ENCODE peak calls at places on chromosomes 6 and 20, in nine cellular contexts. One of them, this sample, is unnamed.

GRCh38 chr6:48826884-48827701 is 636.0 kb downstream of the MMUT start:
- DNase-seq in iris pigment epithelial cell: peak; percentile 96
- DNase-seq in foreskin keratinocyte: peak; percentile 100
- DNase-seq in fibroblast of the aortic adventitia: peak; percentile 99
- DNase-seq in NCI-H82: no peak
- DNase-seq in NCI-H774: no peak
- DNase-seq in cardiac muscle cell: no peak
- DNase-seq in amygdala: no peak
- DNase-seq in HT-29: peak; percentile 85
- DNase-seq in this sample: no peak

GRCh38 chr6:136012198-136012884 is 160.8 kb downstream of the PDE7B start:
- DNase-seq in fibroblast of the aortic adventitia: peak; percentile 96
- DNase-seq in amygdala: no peak
- DNase-seq in NCI-H82: no peak
- DNase-seq in iris pigment epithelial cell: peak; percentile 92
- DNase-seq in cardiac muscle cell: peak; percentile 18
- DNase-seq in NCI-H774: no peak
- DNase-seq in HT-29: no peak
- DNase-seq in foreskin keratinocyte: peak; percentile 56
- DNase-seq in this sample: no peak

GRCh38 chr6:157056275-157056674 is 267.0 kb downstream of the TMEM242 start:
- DNase-seq in foreskin keratinocyte: no peak
- DNase-seq in amygdala: no peak
- DNase-seq in fibroblast of the aortic adventitia: no peak
- DNase-seq in NCI-H82: no peak
- DNase-seq in iris pigment epithelial cell: no peak
- DNase-seq in HT-29: no peak
- DNase-seq in cardiac muscle cell: no peak
- DNase-seq in NCI-H774: no peak
- DNase-seq in this sample: no peak

GRCh38 chr6:43334466-43335095 is 26.0 kb upstream of the CRIP3 start:
- DNase-seq in cardiac muscle cell: peak; percentile 77
- DNase-seq in NCI-H774: no peak
- DNase-seq in fibroblast of the aortic adventitia: peak; percentile 71
- DNase-seq in HT-29: peak; percentile 82
- DNase-seq in NCI-H82: peak; percentile 82
- DNase-seq in foreskin keratinocyte: peak; percentile 57
- DNase-seq in iris pigment epithelial cell: peak; percentile 62
- DNase-seq in amygdala: no peak
- DNase-seq in this sample: no peak

GRCh38 chr6:79737172-79737571 is 106.0 kb downstream of the SH3BGRL2 start:
- DNase-seq in NCI-H774: peak; percentile 41
- DNase-seq in foreskin keratinocyte: no peak
- DNase-seq in cardiac muscle cell: no peak
- DNase-seq in iris pigment epithelial cell: peak; percentile 8
- DNase-seq in fibroblast of the aortic adventitia: peak; percentile 38
- DNase-seq in NCI-H82: no peak
- DNase-seq in amygdala: peak; percentile 6
- DNase-seq in HT-29: no peak
- DNase-seq in this sample: no peak

GRCh38 chr6:160881409-160881808 is 110.2 kb upstream of the MAP3K4 start:
- DNase-seq in fibroblast of the aortic adventitia: no peak
- DNase-seq in HT-29: no peak
- DNase-seq in amygdala: no peak
- DNase-seq in NCI-H82: no peak
- DNase-seq in NCI-H774: no peak
- DNase-seq in foreskin keratinocyte: no peak
- DNase-seq in cardiac muscle cell: no peak
- DNase-seq in iris pigment epithelial cell: no peak
- DNase-seq in this sample: no peak

GRCh38 chr6:33692760-33693158 is 18.7 kb downstream of the UQCC2 start:
- DNase-seq in foreskin keratinocyte: no peak
- DNase-seq in NCI-H82: no peak
- DNase-seq in iris pigment epithelial cell: peak; percentile 31
- DNase-seq in fibroblast of the aortic adventitia: no peak
- DNase-seq in NCI-H774: no peak
- DNase-seq in cardiac muscle cell: no peak
- DNase-seq in amygdala: no peak
- DNase-seq in HT-29: no peak
- DNase-seq in this sample: no peak

GRCh38 chr6:151263967-151264366 is 24.2 kb downstream of the AKAP12 start:
- DNase-seq in NCI-H774: no peak
- DNase-seq in foreskin keratinocyte: no peak
- DNase-seq in HT-29: no peak
- DNase-seq in NCI-H82: no peak
- DNase-seq in iris pigment epithelial cell: no peak
- DNase-seq in cardiac muscle cell: no peak
- DNase-seq in amygdala: no peak
- DNase-seq in fibroblast of the aortic adventitia: peak; percentile 81
- DNase-seq in this sample: no peak

GRCh38 chr6:32908897-32909296 is 31.9 kb downstream of the HLA-DMB start:
- DNase-seq in HT-29: no peak
- DNase-seq in cardiac muscle cell: no peak
- DNase-seq in amygdala: no peak
- DNase-seq in NCI-H82: no peak
- DNase-seq in iris pigment epithelial cell: no peak
- DNase-seq in fibroblast of the aortic adventitia: no peak
- DNase-seq in foreskin keratinocyte: no peak
- DNase-seq in NCI-H774: no peak
- DNase-seq in this sample: no peak

GRCh38 chr20:8489094-8489883 is 357.2 kb downstream of the PLCB1 start:
- DNase-seq in fibroblast of the aortic adventitia: peak; percentile 76
- DNase-seq in NCI-H82: no peak
- DNase-seq in cardiac muscle cell: no peak
- DNase-seq in HT-29: no peak
- DNase-seq in amygdala: no peak
- DNase-seq in foreskin keratinocyte: peak; percentile 11
- DNase-seq in iris pigment epithelial cell: no peak
- DNase-seq in NCI-H774: no peak
- DNase-seq in this sample: no peak

GRCh38 chr20:33681728-33682353 is 4.3 kb downstream of the E2F1 start:
- DNase-seq in fibroblast of the aortic adventitia: no peak
- DNase-seq in NCI-H774: no peak
- DNase-seq in amygdala: no peak
- DNase-seq in iris pigment epithelial cell: no peak
- DNase-seq in HT-29: no peak
- DNase-seq in foreskin keratinocyte: no peak
- DNase-seq in cardiac muscle cell: no peak
- DNase-seq in NCI-H82: no peak
- DNase-seq in this sample: no peak

GRCh38 chr6:47097092-47097945 is 55.2 kb upstream of the ADGRF1 start:
- DNase-seq in NCI-H774: peak; percentile 78
- DNase-seq in iris pigment epithelial cell: peak; percentile 86
- DNase-seq in HT-29: peak; percentile 90
- DNase-seq in fibroblast of the aortic adventitia: peak; percentile 89
- DNase-seq in cardiac muscle cell: peak; percentile 80
- DNase-seq in amygdala: peak; percentile 51
- DNase-seq in foreskin keratinocyte: peak; percentile 88
- DNase-seq in NCI-H82: peak; percentile 89
- DNase-seq in this sample: no peak

GRCh38 chr6:153947817-153948447 is 91.1 kb upstream of the OPRM1 start:
- DNase-seq in cardiac muscle cell: peak; percentile 65
- DNase-seq in NCI-H774: peak; percentile 11
- DNase-seq in NCI-H82: peak; percentile 46
- DNase-seq in fibroblast of the aortic adventitia: no peak
- DNase-seq in iris pigment epithelial cell: peak; percentile 18
- DNase-seq in foreskin keratinocyte: no peak
- DNase-seq in amygdala: peak; percentile 8
- DNase-seq in HT-29: peak; percentile 55
- DNase-seq in this sample: no peak

GRCh38 chr6:19812512-19813119 is 24.6 kb upstream of the ID4 start:
- DNase-seq in amygdala: no peak
- DNase-seq in fibroblast of the aortic adventitia: peak; percentile 83
- DNase-seq in HT-29: peak; percentile 36
- DNase-seq in NCI-H774: no peak
- DNase-seq in cardiac muscle cell: peak; percentile 58
- DNase-seq in iris pigment epithelial cell: peak; percentile 62
- DNase-seq in foreskin keratinocyte: no peak
- DNase-seq in NCI-H82: peak; percentile 61
- DNase-seq in this sample: no peak

GRCh38 chr6:40326689-40327404 is 260.3 kb downstream of the LRFN2 start:
- DNase-seq in HT-29: no peak
- DNase-seq in fibroblast of the aortic adventitia: no peak
- DNase-seq in amygdala: no peak
- DNase-seq in cardiac muscle cell: no peak
- DNase-seq in iris pigment epithelial cell: no peak
- DNase-seq in NCI-H82: peak; percentile 23
- DNase-seq in NCI-H774: peak; percentile 63
- DNase-seq in foreskin keratinocyte: no peak
- DNase-seq in this sample: no peak

GRCh38 chr6:8181162-8181909 is 79.0 kb upstream of the EEF1E1 start:
- DNase-seq in cardiac muscle cell: no peak
- DNase-seq in HT-29: no peak
- DNase-seq in iris pigment epithelial cell: no peak
- DNase-seq in fibroblast of the aortic adventitia: no peak
- DNase-seq in foreskin keratinocyte: no peak
- DNase-seq in amygdala: no peak
- DNase-seq in NCI-H82: no peak
- DNase-seq in NCI-H774: no peak
- DNase-seq in this sample: no peak

GRCh38 chr6:300494-301198 is 8.4 kb downstream of the DUSP22 start:
- DNase-seq in foreskin keratinocyte: no peak
- DNase-seq in NCI-H774: no peak
- DNase-seq in amygdala: no peak
- DNase-seq in cardiac muscle cell: no peak
- DNase-seq in HT-29: no peak
- DNase-seq in fibroblast of the aortic adventitia: no peak
- DNase-seq in NCI-H82: no peak
- DNase-seq in iris pigment epithelial cell: no peak
- DNase-seq in this sample: peak; percentile 15

GRCh38 chr6:30219244-30219643 is 6.0 kb upstream of the TRIM26 start:
- DNase-seq in HT-29: peak; percentile 80
- DNase-seq in NCI-H82: peak; percentile 77
- DNase-seq in iris pigment epithelial cell: peak; percentile 51
- DNase-seq in foreskin keratinocyte: peak; percentile 43
- DNase-seq in NCI-H774: peak; percentile 79
- DNase-seq in fibroblast of the aortic adventitia: peak; percentile 67
- DNase-seq in amygdala: peak; percentile 61
- DNase-seq in cardiac muscle cell: peak; percentile 52
- DNase-seq in this sample: no peak